ENCODE peak calls at places on chromosomes 2 and 18, in nine cellular contexts. One of them, this sample, is unnamed.

GRCh38 chr2:119487434-119488244 is 36.6 kb downstream of the SCTR start:
- DNase-seq in lung microvascular endothelial cell: peak; percentile 25
- DNase-seq in stimulated activated CD4-positive, alpha-beta T cell treated with anti-CD3 and anti-CD28 coated beads, Interleukin-12 subunit alpha, Interleukin-12 subunit beta, amount 100 ng/mL, for 24 hours: no peak
- DNase-seq in fibroblast of the aortic adventitia: no peak
- DNase-seq in GM03348: no peak
- DNase-seq in NCI-H2171: no peak
- DNase-seq in RPMI7951: no peak
- DNase-seq in AG10803: no peak
- DNase-seq in T1000: no peak
- DNase-seq in this sample: no peak

GRCh38 chr2:241070361-241070760 is 31.7 kb downstream of the MTERF4 start:
- DNase-seq in fibroblast of the aortic adventitia: no peak
- DNase-seq in stimulated activated CD4-positive, alpha-beta T cell treated with anti-CD3 and anti-CD28 coated beads, Interleukin-12 subunit alpha, Interleukin-12 subunit beta, amount 100 ng/mL, for 24 hours: no peak
- DNase-seq in lung microvascular endothelial cell: no peak
- DNase-seq in NCI-H2171: no peak
- DNase-seq in AG10803: no peak
- DNase-seq in RPMI7951: no peak
- DNase-seq in GM03348: no peak
- DNase-seq in T1000: no peak
- DNase-seq in this sample: no peak

GRCh38 chr2:44548221-44549098 is 186.7 kb downstream of the CAMKMT start:
- DNase-seq in T1000: no peak
- DNase-seq in fibroblast of the aortic adventitia: no peak
- DNase-seq in AG10803: peak; percentile 40
- DNase-seq in RPMI7951: no peak
- DNase-seq in NCI-H2171: no peak
- DNase-seq in GM03348: no peak
- DNase-seq in lung microvascular endothelial cell: no peak
- DNase-seq in stimulated activated CD4-positive, alpha-beta T cell treated with anti-CD3 and anti-CD28 coated beads, Interleukin-12 subunit alpha, Interleukin-12 subunit beta, amount 100 ng/mL, for 24 hours: no peak
- DNase-seq in this sample: no peak

GRCh38 chr2:73111300-73112025 is 1.3 kb downstream of the RAB11FIP5 start:
- DNase-seq in GM03348: peak; percentile 57
- DNase-seq in AG10803: no peak
- DNase-seq in lung microvascular endothelial cell: peak; percentile 77
- DNase-seq in stimulated activated CD4-positive, alpha-beta T cell treated with anti-CD3 and anti-CD28 coated beads, Interleukin-12 subunit alpha, Interleukin-12 subunit beta, amount 100 ng/mL, for 24 hours: no peak
- DNase-seq in fibroblast of the aortic adventitia: no peak
- DNase-seq in RPMI7951: peak; percentile 60
- DNase-seq in NCI-H2171: no peak
- DNase-seq in T1000: no peak
- DNase-seq in this sample: peak; percentile 25

GRCh38 chr2:197079832-197080555 is 153.5 kb upstream of the PGAP1 start:
- DNase-seq in RPMI7951: peak; percentile 59
- DNase-seq in stimulated activated CD4-positive, alpha-beta T cell treated with anti-CD3 and anti-CD28 coated beads, Interleukin-12 subunit alpha, Interleukin-12 subunit beta, amount 100 ng/mL, for 24 hours: no peak
- DNase-seq in fibroblast of the aortic adventitia: peak; percentile 39
- DNase-seq in T1000: no peak
- DNase-seq in GM03348: peak; percentile 38
- DNase-seq in AG10803: peak; percentile 39
- DNase-seq in NCI-H2171: peak; percentile 97
- DNase-seq in lung microvascular endothelial cell: peak; percentile 16
- DNase-seq in this sample: no peak

GRCh38 chr18:78801011-78801410 is 178.6 kb upstream of the SALL3 start:
- DNase-seq in fibroblast of the aortic adventitia: no peak
- DNase-seq in lung microvascular endothelial cell: no peak
- DNase-seq in RPMI7951: no peak
- DNase-seq in NCI-H2171: no peak
- DNase-seq in GM03348: no peak
- DNase-seq in T1000: no peak
- DNase-seq in AG10803: no peak
- DNase-seq in stimulated activated CD4-positive, alpha-beta T cell treated with anti-CD3 and anti-CD28 coated beads, Interleukin-12 subunit alpha, Interleukin-12 subunit beta, amount 100 ng/mL, for 24 hours: no peak
- DNase-seq in this sample: no peak

GRCh38 chr18:2411381-2411977 is 159.8 kb downstream of the METTL4 start:
- DNase-seq in stimulated activated CD4-positive, alpha-beta T cell treated with anti-CD3 and anti-CD28 coated beads, Interleukin-12 subunit alpha, Interleukin-12 subunit beta, amount 100 ng/mL, for 24 hours: no peak
- DNase-seq in GM03348: peak; percentile 44
- DNase-seq in NCI-H2171: no peak
- DNase-seq in T1000: no peak
- DNase-seq in RPMI7951: peak; percentile 83
- DNase-seq in AG10803: peak; percentile 42
- DNase-seq in lung microvascular endothelial cell: no peak
- DNase-seq in fibroblast of the aortic adventitia: peak; percentile 81
- DNase-seq in this sample: no peak

GRCh38 chr2:3666613-3666975 is 8.6 kb downstream of the ALLC start:
- DNase-seq in lung microvascular endothelial cell: no peak
- DNase-seq in RPMI7951: no peak
- DNase-seq in NCI-H2171: no peak
- DNase-seq in GM03348: no peak
- DNase-seq in stimulated activated CD4-positive, alpha-beta T cell treated with anti-CD3 and anti-CD28 coated beads, Interleukin-12 subunit alpha, Interleukin-12 subunit beta, amount 100 ng/mL, for 24 hours: no peak
- DNase-seq in fibroblast of the aortic adventitia: no peak
- DNase-seq in AG10803: no peak
- DNase-seq in T1000: no peak
- DNase-seq in this sample: no peak

GRCh38 chr2:974054-974453 is 23.4 kb downstream of the SNTG2 start:
- DNase-seq in stimulated activated CD4-positive, alpha-beta T cell treated with anti-CD3 and anti-CD28 coated beads, Interleukin-12 subunit alpha, Interleukin-12 subunit beta, amount 100 ng/mL, for 24 hours: no peak
- DNase-seq in fibroblast of the aortic adventitia: no peak
- DNase-seq in RPMI7951: no peak
- DNase-seq in AG10803: no peak
- DNase-seq in GM03348: no peak
- DNase-seq in lung microvascular endothelial cell: no peak
- DNase-seq in NCI-H2171: no peak
- DNase-seq in T1000: no peak
- DNase-seq in this sample: peak; percentile 39

GRCh38 chr2:36277876-36278523 is 77.6 kb upstream of the CRIM1 start:
- DNase-seq in GM03348: no peak
- DNase-seq in stimulated activated CD4-positive, alpha-beta T cell treated with anti-CD3 and anti-CD28 coated beads, Interleukin-12 subunit alpha, Interleukin-12 subunit beta, amount 100 ng/mL, for 24 hours: no peak
- DNase-seq in NCI-H2171: no peak
- DNase-seq in RPMI7951: peak; percentile 84
- DNase-seq in AG10803: no peak
- DNase-seq in lung microvascular endothelial cell: no peak
- DNase-seq in T1000: no peak
- DNase-seq in fibroblast of the aortic adventitia: no peak
- DNase-seq in this sample: no peak

GRCh38 chr2:10549196-10549595 is 101.1 kb upstream of the ODC1 start:
- DNase-seq in lung microvascular endothelial cell: no peak
- DNase-seq in fibroblast of the aortic adventitia: no peak
- DNase-seq in GM03348: no peak
- DNase-seq in T1000: no peak
- DNase-seq in RPMI7951: no peak
- DNase-seq in stimulated activated CD4-positive, alpha-beta T cell treated with anti-CD3 and anti-CD28 coated beads, Interleukin-12 subunit alpha, Interleukin-12 subunit beta, amount 100 ng/mL, for 24 hours: no peak
- DNase-seq in NCI-H2171: no peak
- DNase-seq in AG10803: no peak
- DNase-seq in this sample: no peak

GRCh38 chr2:159600752-159601151 is 15.6 kb downstream of the BAZ2B start:
- DNase-seq in fibroblast of the aortic adventitia: peak; percentile 53
- DNase-seq in AG10803: peak; percentile 38
- DNase-seq in NCI-H2171: no peak
- DNase-seq in lung microvascular endothelial cell: no peak
- DNase-seq in RPMI7951: peak; percentile 58
- DNase-seq in stimulated activated CD4-positive, alpha-beta T cell treated with anti-CD3 and anti-CD28 coated beads, Interleukin-12 subunit alpha, Interleukin-12 subunit beta, amount 100 ng/mL, for 24 hours: no peak
- DNase-seq in GM03348: peak; percentile 51
- DNase-seq in T1000: no peak
- DNase-seq in this sample: peak; percentile 13